ENCODE peak calls at places on chromosomes 6 and 20, in four cellular contexts. D, K, Z and S are unnamed samples. For H3K4me1, the result is how much of the 10 kb centered on the place peaks cover.

GRCh38 chr6:136149311-136149710 is 100.8 kb downstream of the MTFR2 start:
- ATAC-seq in D (no peak), K (no peak), Z (no peak), S (no peak)

GRCh38 chr6:12350644-12351173 is 60.5 kb downstream of the EDN1 start:
- ATAC-seq in D (no peak), K (no peak), Z (no peak), S (no peak)

GRCh38 chr6:73579851-73580246 is 59.0 kb upstream of the EEF1A1 start:
- ATAC-seq in D (peak), K (peak), Z (peak), S (peak)

GRCh38 chr20:61726979-61727378 is 338.7 kb downstream of the TAF4 start:
- ATAC-seq in D (no peak), K (no peak), Z (no peak), S (no peak)

GRCh38 chr6:116120430-116120829 is 5.5 kb downstream of the COL10A1 start:
- ATAC-seq in D (peak), K (no peak), Z (no peak), S (no peak)

GRCh38 chr20:43985608-43986316 is 71.1 kb downstream of the TOX2 start:
- ATAC-seq in D (no peak), K (no peak), Z (no peak), S (no peak)

GRCh38 chr6:26331809-26332226 is 33.2 kb upstream of the BTN3A2 start:
- ATAC-seq in D (no peak), K (no peak), Z (no peak), S (no peak)

GRCh38 chr20:60338556-60338955 is 380.3 kb downstream of the CDH26 start:
- ATAC-seq in D (no peak), K (no peak), Z (no peak), S (no peak)

GRCh38 chr20:35497320-35497719 is 32.1 kb downstream of the C20orf173 start:
- ATAC-seq in D (no peak), K (no peak), Z (no peak), S (peak)

GRCh38 chr6:21856844-21857243 is 263.3 kb downstream of the SOX4 start:
- ATAC-seq in D (no peak), K (peak), Z (no peak), S (no peak)

GRCh38 chr6:53809691-53810090 is 14.9 kb downstream of the LRRC1 start:
- ATAC-seq in D (no peak), K (no peak), Z (no peak), S (no peak)

GRCh38 chr20:1875762-1876161 is 19.4 kb upstream of the SIRPA start:
- ATAC-seq in D (peak), K (no peak), Z (no peak), S (no peak)
- H3K4me1 ChIP-seq in D (half or more), K (under half), Z (under half), S (under half)

DNA sequence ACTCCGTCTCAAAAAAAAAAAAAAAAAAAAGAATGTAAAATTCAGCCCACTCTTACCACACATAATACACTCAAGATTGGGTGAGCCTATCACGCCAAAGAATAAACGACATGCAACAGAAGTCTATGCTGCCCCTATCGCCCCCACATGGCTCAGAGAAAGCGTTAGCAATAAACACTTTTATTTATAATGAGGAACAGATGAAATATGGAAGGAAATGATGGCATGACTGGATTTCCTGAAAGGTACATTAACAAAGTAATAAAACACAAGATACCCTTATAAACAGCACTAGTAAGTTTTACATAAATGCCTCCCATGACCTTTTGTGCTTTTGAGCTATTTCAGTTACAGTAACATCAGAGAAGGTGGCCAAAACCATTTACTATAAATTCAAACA is 71.5 kb upstream of the SCAF8 start:
- ATAC-seq in D (no peak), K (no peak), Z (peak), S (no peak)
- TF ChIP-seq POLR2A in D (no peak), K (no peak), Z (no peak), S (no peak)

DNA sequence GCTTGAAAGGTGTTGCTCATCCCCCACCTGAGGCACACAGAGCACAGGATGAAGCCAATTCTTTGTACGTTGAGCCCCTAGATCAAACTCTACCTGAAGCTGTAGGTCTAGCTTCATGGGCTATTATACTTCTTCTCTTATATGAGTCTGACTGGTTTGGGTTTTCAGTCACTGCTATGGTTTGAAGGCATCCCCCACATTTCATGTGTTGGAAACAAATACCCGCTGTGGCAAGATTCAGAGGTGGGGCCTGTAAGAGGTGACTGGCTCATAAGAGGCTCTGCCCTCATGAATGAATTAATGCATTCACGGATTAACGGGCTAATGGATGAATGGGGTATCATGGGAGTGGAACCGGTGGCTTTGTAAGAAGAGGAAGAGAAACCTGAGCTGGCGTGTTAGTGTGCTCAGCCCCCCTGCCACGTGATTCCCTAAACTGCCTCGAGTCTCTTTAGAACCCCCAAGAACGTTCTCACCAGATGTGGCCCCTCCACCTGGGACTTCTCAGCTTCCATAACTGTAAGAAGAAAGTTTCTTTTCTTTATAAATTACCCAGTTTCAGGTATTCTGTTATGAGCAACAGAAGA is 39.2 kb downstream of the PREX1 start:
- ATAC-seq in D (no peak), K (no peak), Z (no peak), S (no peak)
- TF ChIP-seq EP300 in D (no peak), K (no peak), Z (no peak), S (no peak)

GRCh38 chr6:24898607-24899133 is 37.1 kb downstream of the RIPOR2 start:
- ATAC-seq in D (no peak), K (no peak), Z (no peak), S (no peak)
- H3K4me1 ChIP-seq in D (under half), K (under half), Z (under half), S (under half)

GRCh38 chr6:52361945-52362442 is at the start of gene PAQR8:
- ATAC-seq in D (peak), K (peak), Z (peak), S (peak)
- TF ChIP-seq POLR2A in D (no peak), K (peak), Z (peak), S (peak)

GRCh38 chr20:10242166-10242565 is 23.5 kb downstream of the SNAP25 start:
- ATAC-seq in D (no peak), K (no peak), Z (no peak), S (no peak)

GRCh38 chr20:10239954-10240353 is 21.3 kb downstream of the SNAP25 start:
- ATAC-seq in D (peak), K (peak), Z (no peak), S (no peak)

GRCh38 chr20:10236540-10237533 is 18.2 kb downstream of the SNAP25 start:
- ATAC-seq in D (no peak), K (no peak), Z (no peak), S (no peak)

GRCh38 chr20:10240655-10241054 is 22.0 kb downstream of the SNAP25 start:
- ATAC-seq in D (peak), K (no peak), Z (no peak), S (no peak)
- TF ChIP-seq EP300 in D (no peak), K (no peak), Z (no peak), S (no peak)

DNA sequence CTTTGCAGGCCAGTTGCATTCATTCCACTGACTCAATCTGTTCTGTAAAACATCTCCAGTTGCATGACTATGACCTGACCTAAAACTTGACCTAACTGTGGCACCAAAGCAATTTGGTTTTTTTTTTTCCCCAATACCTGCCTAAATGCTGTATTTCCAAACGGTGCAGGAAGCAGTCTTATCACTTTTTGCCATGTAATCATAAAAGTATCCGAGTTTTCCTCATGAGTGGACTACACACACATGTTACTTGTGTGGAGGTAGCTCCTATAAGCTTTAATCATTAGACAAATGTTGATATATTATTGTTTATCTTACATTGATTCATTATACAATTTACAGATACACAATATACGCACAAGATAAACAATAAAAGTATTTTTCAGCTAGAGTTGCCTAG is 373.7 kb downstream of the BTBD3 start:
- ATAC-seq in D (no peak), K (no peak), Z (no peak), S (no peak)
- H3K4me1 ChIP-seq in D (under half), K (under half), Z (under half), S (under half)